ENCODE peak calls at places on chromosome 6, in eight cellular contexts. One of them, this sample, is unnamed.

GRCh38 chr6:29589423-29590048 is 4.6 kb downstream of the OR2H2 start:
- DNase-seq in stimulated activated CD4-positive, alpha-beta T cell treated with anti-CD3 and anti-CD28 coated beads, Interleukin-1b, Interleukin-23, amount 100 ng/mL, for 1 hour: peak
- DNase-seq in H9: peak
- DNase-seq in omental fat pad: no peak
- DNase-seq in SHP77: peak
- DNase-seq in Calu3: peak
- DNase-seq in SW 1271: peak
- DNase-seq in lower lobe of right lung: no peak
- DNase-seq in this sample: no peak

GRCh38 chr6:128508588-128509296 is 11.7 kb downstream of the PTPRK start:
- DNase-seq in stimulated activated CD4-positive, alpha-beta T cell treated with anti-CD3 and anti-CD28 coated beads, Interleukin-1b, Interleukin-23, amount 100 ng/mL, for 1 hour: no peak
- DNase-seq in H9: no peak
- DNase-seq in omental fat pad: no peak
- DNase-seq in SHP77: no peak
- DNase-seq in Calu3: peak
- DNase-seq in SW 1271: peak
- DNase-seq in lower lobe of right lung: no peak
- DNase-seq in this sample: no peak

GRCh38 chr6:11766589-11767450 is 11.8 kb downstream of the ADTRP start:
- DNase-seq in stimulated activated CD4-positive, alpha-beta T cell treated with anti-CD3 and anti-CD28 coated beads, Interleukin-1b, Interleukin-23, amount 100 ng/mL, for 1 hour: no peak
- DNase-seq in H9: no peak
- DNase-seq in omental fat pad: no peak
- DNase-seq in SHP77: no peak
- DNase-seq in Calu3: peak
- DNase-seq in SW 1271: peak
- DNase-seq in lower lobe of right lung: no peak
- DNase-seq in this sample: no peak

GRCh38 chr6:90403489-90404381 is 107.1 kb upstream of the BACH2 start:
- DNase-seq in stimulated activated CD4-positive, alpha-beta T cell treated with anti-CD3 and anti-CD28 coated beads, Interleukin-1b, Interleukin-23, amount 100 ng/mL, for 1 hour: no peak
- DNase-seq in H9: peak
- DNase-seq in omental fat pad: no peak
- DNase-seq in SHP77: no peak
- DNase-seq in Calu3: peak
- DNase-seq in SW 1271: no peak
- DNase-seq in lower lobe of right lung: no peak
- DNase-seq in this sample: no peak

GRCh38 chr6:5818959-5819358 is 187.8 kb downstream of the NRN1 start:
- DNase-seq in stimulated activated CD4-positive, alpha-beta T cell treated with anti-CD3 and anti-CD28 coated beads, Interleukin-1b, Interleukin-23, amount 100 ng/mL, for 1 hour: no peak
- DNase-seq in H9: no peak
- DNase-seq in omental fat pad: no peak
- DNase-seq in SHP77: no peak
- DNase-seq in Calu3: no peak
- DNase-seq in SW 1271: no peak
- DNase-seq in lower lobe of right lung: no peak
- DNase-seq in this sample: no peak

GRCh38 chr6:110044093-110044492 is 66.0 kb downstream of the GPR6 start:
- DNase-seq in stimulated activated CD4-positive, alpha-beta T cell treated with anti-CD3 and anti-CD28 coated beads, Interleukin-1b, Interleukin-23, amount 100 ng/mL, for 1 hour: no peak
- DNase-seq in H9: no peak
- DNase-seq in omental fat pad: no peak
- DNase-seq in SHP77: no peak
- DNase-seq in Calu3: no peak
- DNase-seq in SW 1271: no peak
- DNase-seq in lower lobe of right lung: no peak
- DNase-seq in this sample: no peak

GRCh38 chr6:43917878-43918382 is 147.9 kb downstream of the VEGFA start:
- DNase-seq in stimulated activated CD4-positive, alpha-beta T cell treated with anti-CD3 and anti-CD28 coated beads, Interleukin-1b, Interleukin-23, amount 100 ng/mL, for 1 hour: no peak
- DNase-seq in H9: no peak
- DNase-seq in omental fat pad: no peak
- DNase-seq in SHP77: no peak
- DNase-seq in Calu3: no peak
- DNase-seq in SW 1271: no peak
- DNase-seq in lower lobe of right lung: peak
- DNase-seq in this sample: no peak

GRCh38 chr6:151805286-151805840 is 2.1 kb upstream of the ESR1 start:
- DNase-seq in stimulated activated CD4-positive, alpha-beta T cell treated with anti-CD3 and anti-CD28 coated beads, Interleukin-1b, Interleukin-23, amount 100 ng/mL, for 1 hour: no peak
- DNase-seq in H9: peak
- DNase-seq in omental fat pad: no peak
- DNase-seq in SHP77: no peak
- DNase-seq in Calu3: no peak
- DNase-seq in SW 1271: no peak
- DNase-seq in lower lobe of right lung: no peak
- DNase-seq in this sample: no peak

This sample was measured in C1 segment of cervical spinal cord.